ENCODE peak calls at places on chromosome 21, in five cellular contexts. One of them, this sample, is unnamed.

GRCh38 chr21:46606427-46606813 is 1.5 kb upstream of the S100B start:
- DNase-seq in brain microvascular endothelial cell: no peak
- DNase-seq in WERI-Rb-1: no peak
- DNase-seq in cardiac muscle cell: no peak
- DNase-seq in cardiac fibroblast: no peak
- DNase-seq in this sample: no peak

GRCh38 chr21:36170823-36171222 is 14.2 kb downstream of the DOP1B start:
- DNase-seq in brain microvascular endothelial cell: no peak
- DNase-seq in WERI-Rb-1: no peak
- DNase-seq in cardiac fibroblast: no peak
- DNase-seq in cardiac muscle cell: no peak
- DNase-seq in this sample: no peak

GRCh38 chr21:40839551-40839950 is 7.4 kb downstream of the DSCAM start:
- DNase-seq in cardiac muscle cell: no peak
- DNase-seq in brain microvascular endothelial cell: no peak
- DNase-seq in cardiac fibroblast: no peak
- DNase-seq in WERI-Rb-1: no peak
- DNase-seq in this sample: no peak

GRCh38 chr21:32004281-32004680 is 131.5 kb downstream of the HUNK start:
- DNase-seq in cardiac fibroblast: no peak
- DNase-seq in brain microvascular endothelial cell: no peak
- DNase-seq in WERI-Rb-1: no peak
- DNase-seq in cardiac muscle cell: no peak
- DNase-seq in this sample: no peak

GRCh38 chr21:37737497-37737896 is 178.8 kb downstream of the KCNJ6 start:
- DNase-seq in cardiac fibroblast: no peak
- DNase-seq in brain microvascular endothelial cell: no peak
- DNase-seq in cardiac muscle cell: no peak
- DNase-seq in WERI-Rb-1: no peak
- DNase-seq in this sample: no peak

GRCh38 chr21:33403128-33403785 is at the start of gene IFNGR2:
- DNase-seq in brain microvascular endothelial cell: no peak
- DNase-seq in cardiac fibroblast: peak; percentile 52
- DNase-seq in cardiac muscle cell: peak; percentile 56
- DNase-seq in WERI-Rb-1: peak; percentile 60
- DNase-seq in this sample: no peak

GRCh38 chr21:36701912-36702621 is 3.2 kb downstream of the SIM2 start:
- DNase-seq in WERI-Rb-1: no peak
- DNase-seq in cardiac fibroblast: no peak
- DNase-seq in brain microvascular endothelial cell: no peak
- DNase-seq in cardiac muscle cell: no peak
- DNase-seq in this sample: no peak

GRCh38 chr21:41283211-41283818 is 33.3 kb upstream of the FAM3B start:
- DNase-seq in cardiac fibroblast: peak; percentile 91
- DNase-seq in cardiac muscle cell: peak; percentile 95
- DNase-seq in brain microvascular endothelial cell: peak; percentile 65
- DNase-seq in WERI-Rb-1: peak; percentile 64
- DNase-seq in this sample: peak; percentile 58

GRCh38 chr21:41564871-41565281 is 56.9 kb upstream of the TMPRSS2 start:
- DNase-seq in cardiac fibroblast: peak; percentile 81
- DNase-seq in cardiac muscle cell: peak; percentile 93
- DNase-seq in brain microvascular endothelial cell: peak; percentile 35
- DNase-seq in WERI-Rb-1: no peak
- DNase-seq in this sample: peak; percentile 20

GRCh38 chr21:41091561-41091960 is 76.4 kb upstream of the BACE2 start:
- DNase-seq in cardiac fibroblast: no peak
- DNase-seq in cardiac muscle cell: no peak
- DNase-seq in brain microvascular endothelial cell: no peak
- DNase-seq in WERI-Rb-1: no peak
- DNase-seq in this sample: no peak

GRCh38 chr21:33843216-33843615 is 72.4 kb downstream of the ATP5PO start:
- DNase-seq in cardiac fibroblast: peak; percentile 19
- DNase-seq in cardiac muscle cell: no peak
- DNase-seq in WERI-Rb-1: no peak
- DNase-seq in brain microvascular endothelial cell: no peak
- DNase-seq in this sample: no peak

GRCh38 chr21:22223385-22223784 is 1225.2 kb downstream of the NCAM2 start:
- DNase-seq in cardiac fibroblast: no peak
- DNase-seq in brain microvascular endothelial cell: no peak
- DNase-seq in cardiac muscle cell: peak; percentile 2
- DNase-seq in WERI-Rb-1: no peak
- DNase-seq in this sample: no peak

GRCh38 chr21:38263493-38263892 is 6.7 kb downstream of the KCNJ15 start:
- DNase-seq in cardiac muscle cell: peak; percentile 67
- DNase-seq in cardiac fibroblast: peak; percentile 72
- DNase-seq in brain microvascular endothelial cell: peak; percentile 47
- DNase-seq in WERI-Rb-1: no peak
- DNase-seq in this sample: peak; percentile 98

GRCh38 chr21:31732538-31732864 is 583 bp upstream of the SCAF4 start:
- DNase-seq in WERI-Rb-1: no peak
- DNase-seq in brain microvascular endothelial cell: peak; percentile 39
- DNase-seq in cardiac fibroblast: no peak
- DNase-seq in cardiac muscle cell: no peak
- DNase-seq in this sample: no peak

GRCh38 chr21:32520885-32521735 is 64.2 kb downstream of the TCP10L start:
- DNase-seq in cardiac fibroblast: peak; percentile 98
- DNase-seq in brain microvascular endothelial cell: peak; percentile 92
- DNase-seq in cardiac muscle cell: peak; percentile 98
- DNase-seq in WERI-Rb-1: no peak
- DNase-seq in this sample: peak; percentile 87

GRCh38 chr21:33901421-33902288 is 13.9 kb downstream of the ATP5PO start:
- DNase-seq in brain microvascular endothelial cell: peak; percentile 65
- DNase-seq in cardiac fibroblast: peak; percentile 82
- DNase-seq in WERI-Rb-1: peak; percentile 82
- DNase-seq in cardiac muscle cell: peak; percentile 84
- DNase-seq in this sample: peak; percentile 31

GRCh38 chr21:31416465-31416864 is 72.4 kb upstream of the TIAM1 start:
- DNase-seq in cardiac fibroblast: peak; percentile 31
- DNase-seq in brain microvascular endothelial cell: peak; percentile 27
- DNase-seq in WERI-Rb-1: no peak
- DNase-seq in cardiac muscle cell: peak; percentile 63
- DNase-seq in this sample: peak; percentile 42

GRCh38 chr21:33217168-33217567 is 12.6 kb upstream of the IFNAR2 start:
- DNase-seq in cardiac fibroblast: no peak
- DNase-seq in brain microvascular endothelial cell: no peak
- DNase-seq in cardiac muscle cell: no peak
- DNase-seq in WERI-Rb-1: no peak
- DNase-seq in this sample: no peak

GRCh38 chr21:14918542-14918941 is 146.3 kb downstream of the NRIP1 start:
- DNase-seq in cardiac fibroblast: peak; percentile 39
- DNase-seq in WERI-Rb-1: peak; percentile 10
- DNase-seq in cardiac muscle cell: peak; percentile 36
- DNase-seq in brain microvascular endothelial cell: no peak
- DNase-seq in this sample: no peak

GRCh38 chr21:25888711-25889110 is 153.9 kb downstream of the GABPA start:
- DNase-seq in cardiac muscle cell: no peak
- DNase-seq in WERI-Rb-1: no peak
- DNase-seq in brain microvascular endothelial cell: no peak
- DNase-seq in cardiac fibroblast: no peak
- DNase-seq in this sample: no peak

GRCh38 chr21:40658237-40658636 is 188.7 kb downstream of the DSCAM start:
- DNase-seq in WERI-Rb-1: no peak
- DNase-seq in brain microvascular endothelial cell: no peak
- DNase-seq in cardiac fibroblast: no peak
- DNase-seq in cardiac muscle cell: no peak
- DNase-seq in this sample: no peak

GRCh38 chr21:39552856-39553255 is 59.9 kb upstream of the B3GALT5 start:
- DNase-seq in brain microvascular endothelial cell: no peak
- DNase-seq in cardiac muscle cell: no peak
- DNase-seq in WERI-Rb-1: no peak
- DNase-seq in cardiac fibroblast: no peak
- DNase-seq in this sample: no peak
- H3K4me3 ChIP-seq in brain microvascular endothelial cell: no peak overlapping the region
- H3K4me3 ChIP-seq in cardiac muscle cell: no peak overlapping the region
- H3K4me3 ChIP-seq in WERI-Rb-1: no peak overlapping the region
- H3K4me3 ChIP-seq in cardiac fibroblast: no peak overlapping the region
- H3K4me3 ChIP-seq in this sample: no peak overlapping the region

GRCh38 chr21:16419188-16419874 is 689.5 kb downstream of the USP25 start:
- DNase-seq in brain microvascular endothelial cell: peak; percentile 84
- DNase-seq in cardiac muscle cell: peak; percentile 98
- DNase-seq in cardiac fibroblast: peak; percentile 97
- DNase-seq in WERI-Rb-1: no peak
- DNase-seq in this sample: peak; percentile 79
- H3K4me3 ChIP-seq in brain microvascular endothelial cell: peak overlapping the region; percentile 47
- H3K4me3 ChIP-seq in cardiac muscle cell: no peak overlapping the region
- H3K4me3 ChIP-seq in cardiac fibroblast: peak overlapping the region; percentile 35
- H3K4me3 ChIP-seq in WERI-Rb-1: no peak overlapping the region
- H3K4me3 ChIP-seq in this sample: peak overlapping the region; percentile 43

GRCh38 chr21:42970946-42971653 is 3.3 kb upstream of the PKNOX1 start:
- DNase-seq in cardiac muscle cell: no peak
- DNase-seq in cardiac fibroblast: no peak
- DNase-seq in WERI-Rb-1: no peak
- DNase-seq in brain microvascular endothelial cell: no peak
- DNase-seq in this sample: no peak
- H3K4me3 ChIP-seq in cardiac muscle cell: no peak overlapping the region
- H3K4me3 ChIP-seq in cardiac fibroblast: no peak overlapping the region
- H3K4me3 ChIP-seq in WERI-Rb-1: no peak overlapping the region
- H3K4me3 ChIP-seq in brain microvascular endothelial cell: no peak overlapping the region
- H3K4me3 ChIP-seq in this sample: no peak overlapping the region

DNA sequence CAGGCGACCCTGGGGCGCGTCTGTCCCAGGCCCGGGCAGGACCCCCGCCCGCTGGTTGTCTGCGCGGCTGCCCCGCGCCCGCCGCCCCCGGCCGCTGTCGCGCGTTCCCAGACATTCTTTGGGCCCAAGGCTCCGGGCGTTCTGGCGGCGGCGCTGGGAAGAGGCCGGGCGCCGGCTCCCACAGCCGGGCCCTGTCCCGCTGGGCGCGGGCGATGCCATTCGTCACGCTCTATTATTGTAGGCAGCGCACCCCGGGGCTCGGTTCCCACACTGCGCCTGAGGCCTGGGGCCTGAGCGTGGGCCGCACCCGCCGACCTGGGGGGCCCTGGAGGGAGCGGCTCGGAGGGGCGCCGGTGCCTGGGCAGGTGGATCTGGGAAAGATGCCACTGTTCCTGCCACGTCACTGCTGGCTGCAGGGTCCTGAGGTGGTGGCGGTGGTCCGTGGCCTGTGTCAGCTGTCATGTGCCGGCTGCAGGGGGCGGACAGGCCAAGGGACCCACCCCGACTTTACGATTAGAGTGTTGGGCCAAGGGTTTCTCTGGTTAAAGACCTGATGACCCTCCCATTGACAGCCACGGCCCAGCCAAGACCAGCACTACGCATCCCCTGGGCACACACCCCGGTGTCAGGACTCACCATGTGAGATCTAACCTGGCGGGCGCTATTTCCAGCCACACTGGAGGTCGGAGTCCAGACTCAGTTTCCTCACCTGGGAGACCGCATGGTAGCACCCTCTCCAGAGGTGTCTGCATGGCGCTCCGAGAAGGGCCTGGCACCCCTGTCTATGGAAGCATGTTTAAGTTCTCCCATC is 55.1 kb upstream of the ADARB1 start:
- DNase-seq in cardiac fibroblast: no peak
- DNase-seq in cardiac muscle cell: no peak
- DNase-seq in WERI-Rb-1: no peak
- DNase-seq in brain microvascular endothelial cell: peak; percentile 54
- DNase-seq in this sample: no peak
- H3K4me3 ChIP-seq in cardiac fibroblast: no peak overlapping the region
- H3K4me3 ChIP-seq in cardiac muscle cell: peak overlapping the region; percentile 35
- H3K4me3 ChIP-seq in WERI-Rb-1: no peak overlapping the region
- H3K4me3 ChIP-seq in brain microvascular endothelial cell: peak overlapping the region; percentile 9
- H3K4me3 ChIP-seq in this sample: no peak overlapping the region